ENCODE peak calls at places on chromosomes 2 and 18, in six cellular contexts. M is NCI-H2029 treated with DMSO at 0.1 percent for 48 hours; U is right cardiac atrium; F is activated CD4-positive, alpha-beta T cell treated with anti-CD3 and anti-CD28 coated beads for 4 hours; S is activated naive CD8-positive, alpha-beta T cell treated with anti-CD3 and anti-CD28 coated beads, Interleukin-2, amount 50 U/mL, for 24 hours; H is Calu3. K is an unnamed sample.

GRCh38 chr2:68172990-68173715 is 15.5 kb downstream of the PNO1 start:
- DNase-seq in M (no peak), U (no peak), F (no peak), S (no peak), H (no peak), K (no peak)

GRCh38 chr2:27715318-27716165 is 51.9 kb downstream of the SLC4A1AP start:
- DNase-seq in M (no peak), U (peak; percentile 89), F (peak; percentile 32), S (peak; percentile 47), H (peak; percentile 49), K (peak; percentile 88)

GRCh38 chr2:203744091-203744490 is 37.7 kb downstream of the CD28 start:
- DNase-seq in M (no peak), U (no peak), F (no peak), S (no peak), H (no peak), K (no peak)

GRCh38 chr18:62324917-62325805 is at the start of gene TNFRSF11A:
- DNase-seq in M (no peak), U (peak; percentile 66), F (peak; percentile 51), S (peak; percentile 71), H (peak; percentile 88), K (peak; percentile 20)

GRCh38 chr2:88656690-88657089 is 29.4 kb upstream of the EIF2AK3 start:
- DNase-seq in M (no peak), U (no peak), F (no peak), S (no peak), H (no peak), K (no peak)

GRCh38 chr2:141331127-141331526 is 799.7 kb downstream of the LRP1B start:
- DNase-seq in M (no peak), U (no peak), F (no peak), S (no peak), H (no peak), K (no peak)

GRCh38 chr2:71223767-71224333 is 3.1 kb downstream of the PAIP2B start:
- DNase-seq in M (peak; percentile 40), U (peak; percentile 81), F (no peak), S (peak; percentile 22), H (peak; percentile 66), K (peak; percentile 88)

GRCh38 chr2:2581331-2582159 is 250.5 kb upstream of the MYT1L start:
- DNase-seq in M (no peak), U (no peak), F (no peak), S (no peak), H (no peak), K (no peak)

GRCh38 chr2:216752855-216753505 is 57.6 kb upstream of the IGFBP5 start:
- DNase-seq in M (no peak), U (peak; percentile 55), F (no peak), S (no peak), H (no peak), K (no peak)

GRCh38 chr2:28640908-28641300 is 110.7 kb upstream of the PPP1CB start:
- DNase-seq in M (no peak), U (no peak), F (no peak), S (no peak), H (no peak), K (no peak)

GRCh38 chr2:133821107-133821760 is 253.0 kb upstream of the NCKAP5 start:
- DNase-seq in M (no peak), U (no peak), F (no peak), S (no peak), H (no peak), K (no peak)

GRCh38 chr2:148926291-148926961 is 51.4 kb downstream of the KIF5C start:
- DNase-seq in M (no peak), U (peak; percentile 69), F (peak; percentile 53), S (peak; percentile 41), H (peak; percentile 58), K (peak; percentile 95)